ENCODE peak calls at places on chromosomes 1 and 21, in nine cellular contexts. Z is transverse colon, F is heart left ventricle, O is IMR-90, P is ovary, K is adrenal gland, L is breast epithelium, M is uterus, C is prostate gland. N is an unnamed sample.

GRCh38 chr1:203525685-203526084 is 31.7 kb downstream of the OPTC start:
- DNase-seq in Z (no peak), F (no peak), O (no peak), P (no peak), K (no peak), L (no peak), M (no peak), C (no peak), N (no peak)

GRCh38 chr1:62462370-62462769 is 25.5 kb downstream of the USP1 start:
- DNase-seq in Z (no peak), F (no peak), O (no peak), P (no peak), K (no peak), L (no peak), M (no peak), C (no peak), N (no peak)

GRCh38 chr1:26618561-26618960 is 77.3 kb upstream of the ARID1A start:
- DNase-seq in Z (no peak), F (no peak), O (no peak), P (no peak), K (no peak), L (no peak), M (no peak), C (no peak), N (no peak)

GRCh38 chr1:196399713-196400112 is 208.5 kb downstream of the KCNT2 start:
- DNase-seq in Z (no peak), F (no peak), O (no peak), P (no peak), K (no peak), L (no peak), M (no peak), C (no peak), N (no peak)

GRCh38 chr1:246838118-246838456 is 93.7 kb downstream of the AHCTF1 start:
- DNase-seq in Z (no peak), F (no peak), O (no peak), P (no peak), K (no peak), L (no peak), M (no peak), C (no peak), N (no peak)

GRCh38 chr1:9360371-9361064 is 67.8 kb downstream of the SPSB1 start:
- DNase-seq in Z (no peak), F (no peak), O (no peak), P (no peak), K (no peak), L (no peak), M (no peak), C (no peak), N (no peak)

GRCh38 chr1:236930503-236930902 is 73.7 kb downstream of the MT1HL1 start:
- DNase-seq in Z (no peak), F (no peak), O (no peak), P (no peak), K (no peak), L (no peak), M (no peak), C (no peak), N (no peak)

GRCh38 chr1:20355101-20355827 is 64.6 kb downstream of the VWA5B1 start:
- DNase-seq in Z (no peak), F (no peak), O (no peak), P (no peak), K (no peak), L (no peak), M (no peak), C (no peak), N (no peak)

GRCh38 chr1:94550800-94551241 is 9.3 kb upstream of the F3 start:
- DNase-seq in Z (no peak), F (no peak), O (no peak), P (no peak), K (no peak), L (no peak), M (no peak), C (no peak), N (no peak)

DNA sequence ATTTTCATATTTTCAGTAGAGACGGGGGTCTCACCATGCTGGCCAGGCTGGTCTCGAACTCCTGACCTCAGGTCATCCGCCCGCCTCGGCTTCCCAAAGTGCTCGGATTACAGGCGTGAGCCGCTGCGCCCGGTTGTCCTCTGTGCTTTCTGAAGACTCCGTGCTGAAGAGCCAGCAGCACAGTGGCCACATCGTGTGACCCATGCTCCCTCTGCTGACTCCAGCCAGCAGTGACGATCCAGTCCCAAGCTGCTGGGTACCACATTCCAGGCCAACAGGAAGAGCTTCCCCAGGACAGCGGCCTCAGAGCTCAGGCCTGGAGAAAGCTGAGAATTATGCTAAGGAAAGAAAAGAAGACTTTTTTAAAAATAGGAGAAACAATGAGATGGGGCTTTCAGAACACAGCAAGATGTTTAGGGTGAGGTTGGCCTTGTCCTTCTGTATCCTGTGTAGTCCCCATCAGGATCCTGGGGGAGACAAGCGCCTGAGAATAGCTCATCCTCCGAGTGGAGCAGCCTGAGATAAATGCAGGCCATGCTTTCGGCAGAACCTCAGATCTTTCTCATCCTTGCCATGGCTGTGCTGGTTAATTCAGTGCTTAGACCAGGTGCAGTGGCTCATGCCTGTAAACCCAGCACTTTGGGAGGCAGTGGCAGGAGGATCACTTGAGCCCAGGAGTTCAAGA is 207.1 kb downstream of the SLC35F3 start:
- DNase-seq in Z (no peak), F (peak; percentile 39), O (peak; percentile 15), P (no peak), K (peak; percentile 26), L (no peak), M (no peak), C (peak; percentile 5), N (no peak)
- TF ChIP-seq POLR2A in Z (no peak), F (no peak), O (no peak), P (no peak), K (no peak), L (no peak), M (no peak), C (no peak), N (no peak)

GRCh38 chr21:29829514-29830255 is 110.1 kb downstream of the GRIK1 start:
- DNase-seq in Z (no peak), F (no peak), O (no peak), P (no peak), K (no peak), L (no peak), M (no peak), C (no peak), N (no peak)
- H3K4me1 ChIP-seq in Z (no peaks in the 10 kb centered on the region), F (no peaks in the 10 kb centered on the region), O (no peaks in the 10 kb centered on the region), P (no peaks in the 10 kb centered on the region), K (no peaks in the 10 kb centered on the region), L (no peaks in the 10 kb centered on the region), M (no peaks in the 10 kb centered on the region), C (no peaks in the 10 kb centered on the region), N (no peaks in the 10 kb centered on the region)

DNA sequence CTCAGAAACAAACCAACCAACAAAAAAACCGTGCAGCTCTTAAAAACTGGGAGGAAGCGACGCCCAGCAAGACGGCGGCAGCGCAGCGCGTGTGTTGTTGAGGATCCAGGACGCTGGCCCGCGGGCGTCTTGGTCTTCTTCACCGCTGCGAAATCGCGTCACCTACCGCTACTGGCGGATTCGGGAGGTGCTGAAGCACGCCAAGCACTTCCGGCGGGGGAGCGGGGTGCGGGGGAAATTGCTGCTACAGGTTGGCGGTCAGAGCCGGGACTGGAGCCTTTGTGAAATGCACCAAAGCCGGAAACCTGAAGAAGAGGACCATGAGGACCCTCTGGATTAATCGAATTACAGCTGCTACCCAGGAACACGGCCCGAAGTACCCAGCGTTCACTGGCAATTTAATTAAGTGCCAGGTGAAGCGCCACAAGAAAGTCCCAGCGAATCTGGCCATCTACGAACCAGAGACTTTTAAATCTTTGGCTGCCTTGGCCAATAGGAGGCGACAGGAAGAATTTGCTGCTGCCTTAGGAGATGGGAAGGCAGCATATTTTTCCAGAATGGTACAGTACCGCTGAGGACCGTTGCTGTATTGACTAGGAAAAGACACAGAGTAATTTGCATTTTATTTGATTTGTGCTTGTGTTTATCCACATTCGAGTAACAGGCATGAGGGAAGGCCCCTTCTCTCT is 11.9 kb upstream of the RIPPLY3 start:
- DNase-seq in Z (no peak), F (no peak), O (no peak), P (no peak), K (no peak), L (no peak), M (no peak), C (no peak), N (no peak)
- H3K36me3 ChIP-seq in Z (no peaks in the 10 kb centered on the region), F (no peaks in the 10 kb centered on the region), O (no peaks in the 10 kb centered on the region), P (no peaks in the 10 kb centered on the region), K (no peaks in the 10 kb centered on the region), L (no peaks in the 10 kb centered on the region), M (no peaks in the 10 kb centered on the region), C (no peaks in the 10 kb centered on the region), N (no peaks in the 10 kb centered on the region)

DNA sequence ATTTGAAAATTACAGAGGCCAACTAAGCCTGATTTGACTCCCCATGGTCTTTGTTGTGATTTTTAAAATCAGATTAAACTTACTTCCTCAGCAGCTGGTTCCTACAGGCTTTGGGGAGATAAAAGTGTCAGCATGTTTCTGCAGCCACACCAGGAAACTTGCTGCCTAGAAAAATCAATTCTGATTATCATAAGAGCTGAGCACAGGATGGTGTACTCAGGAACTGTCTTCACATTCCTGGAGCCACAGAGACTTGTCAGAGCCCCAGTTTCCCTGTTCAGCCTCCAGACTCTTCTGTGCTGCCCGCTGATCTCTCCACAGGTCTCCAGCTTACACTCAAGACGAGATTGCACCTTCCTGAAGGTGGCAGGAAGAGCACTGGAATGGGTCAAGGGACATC is 23.9 kb downstream of the RAB3B start:
- DNase-seq in Z (no peak), F (no peak), O (no peak), P (no peak), K (no peak), L (no peak), M (no peak), C (no peak), N (no peak)
- TF ChIP-seq POLR2A in Z (no peak), F (no peak), O (no peak), P (no peak), K (no peak), L (no peak), M (no peak), C (no peak), N (no peak)

DNA sequence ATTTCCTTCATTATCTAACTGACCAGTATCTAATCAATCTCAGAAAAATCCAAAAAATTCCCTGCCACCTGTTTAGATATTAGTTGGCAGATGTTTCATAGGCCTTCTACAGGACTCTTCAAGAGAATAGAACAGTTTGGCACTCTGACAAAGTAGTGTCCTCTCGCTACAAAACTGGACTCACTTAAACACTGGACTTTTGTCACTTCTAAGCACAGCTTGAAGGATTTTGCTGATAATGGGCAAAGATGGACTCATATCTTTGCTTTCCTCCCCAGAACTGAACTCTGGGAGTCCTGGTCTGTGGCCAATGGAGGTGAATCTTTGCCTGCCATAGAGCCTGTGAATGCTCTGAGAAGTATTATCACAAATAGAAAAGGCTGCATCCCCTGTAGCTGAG is 58.2 kb upstream of the ZNF326 start:
- DNase-seq in Z (no peak), F (no peak), O (no peak), P (no peak), K (no peak), L (no peak), M (no peak), C (no peak), N (no peak)
- H3K4me1 ChIP-seq in Z (no peaks in the 10 kb centered on the region), F (no peaks in the 10 kb centered on the region), O (peaks cover 3% of the 10 kb centered on the region), P (peaks cover 8% of the 10 kb centered on the region), K (peaks cover 5% of the 10 kb centered on the region), L (no peaks in the 10 kb centered on the region), M (no peaks in the 10 kb centered on the region), C (no peaks in the 10 kb centered on the region), N (peaks cover 13% of the 10 kb centered on the region)

GRCh38 chr1:165675794-165676193 is 22.6 kb downstream of the ALDH9A1 start:
- DNase-seq in Z (no peak), F (no peak), O (no peak), P (no peak), K (no peak), L (no peak), M (no peak), C (no peak), N (no peak)
- H3K36me3 ChIP-seq in Z (peaks cover 33% of the 10 kb centered on the region), F (peaks cover 77% of the 10 kb centered on the region), O (peaks cover 28% of the 10 kb centered on the region), P (no peaks in the 10 kb centered on the region), K (no peaks in the 10 kb centered on the region), L (no peaks in the 10 kb centered on the region), M (peaks cover 3% of the 10 kb centered on the region), C (no peaks in the 10 kb centered on the region), N (peaks cover 98% of the 10 kb centered on the region)

N was measured in esophagus squamous epithelium.